ENCODE peak calls at places on chromosome 18, in six cellular contexts. A is A549; Y is astrocyte of the spinal cord; W is upper lobe of right lung; Z is astrocyte; H is CD8-positive, alpha-beta memory T cell. J is an unnamed sample.

GRCh38 chr18:48777026-48777736 is 173.6 kb downstream of the SMAD7 start:
- DNase-seq in A (peak), Y (peak), H (peak), W (peak), Z (no peak), J (no peak)

GRCh38 chr18:53906681-53907080 is 317.8 kb downstream of the MBD2 start:
- DNase-seq in W (no peak), H (no peak), Y (peak), A (no peak), Z (peak), J (no peak)

GRCh38 chr18:48599391-48599790 is 60.6 kb downstream of the CTIF start:
- DNase-seq in H (no peak), Z (no peak), W (no peak), A (no peak), Y (no peak), J (no peak)

GRCh38 chr18:46062781-46063180 is 9.3 kb downstream of the PSTPIP2 start:
- DNase-seq in A (no peak), Y (no peak), W (no peak), H (no peak), Z (no peak), J (no peak)

GRCh38 chr18:8801263-8801901 is 96.0 kb downstream of the MTCL1 start:
- DNase-seq in A (peak), Z (peak), H (no peak), W (no peak), Y (peak), J (peak)

GRCh38 chr18:62788891-62789290 is 73.5 kb downstream of the PHLPP1 start:
- DNase-seq in Y (peak), A (no peak), Z (peak), W (no peak), H (peak), J (no peak)

GRCh38 chr18:27108842-27109241 is 76.3 kb downstream of the CHST9 start:
- DNase-seq in W (no peak), A (no peak), Z (no peak), Y (no peak), H (no peak), J (no peak)

GRCh38 chr18:6979954-6980353 is 137.6 kb downstream of the LAMA1 start:
- DNase-seq in Y (no peak), Z (no peak), W (no peak), A (no peak), H (no peak), J (no peak)

GRCh38 chr18:37639846-37640245 is 74.2 kb upstream of the CELF4 start:
- DNase-seq in Y (no peak), W (no peak), Z (no peak), A (no peak), H (no peak), J (no peak)

GRCh38 chr18:77234504-77235365 is 14.9 kb upstream of the GALR1 start:
- DNase-seq in W (no peak), Z (peak), H (no peak), Y (no peak), A (no peak), J (no peak)

DNA sequence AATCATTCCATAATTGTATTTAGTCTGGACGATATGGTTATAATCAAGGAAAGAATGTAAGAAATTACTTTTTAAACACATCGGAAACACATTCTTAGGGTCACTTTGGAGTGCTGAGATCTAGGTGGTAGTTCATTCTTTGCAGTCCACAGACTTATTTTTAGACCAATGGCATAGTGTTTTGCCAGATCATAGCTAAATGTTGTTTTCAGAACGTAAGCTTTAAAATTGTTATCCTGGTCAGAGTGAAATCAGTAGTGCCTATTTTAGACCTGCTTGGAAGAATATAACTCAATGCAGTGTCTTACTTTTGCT is 4.3 kb downstream of the MYL12A start:
- DNase-seq in W (no peak), Y (no peak), A (no peak), Z (peak), H (no peak), J (no peak)
- H3K4me3 ChIP-seq in W (peak), Y (no peak), A (no peak), Z (peak), H (peak), J (no peak)

GRCh38 chr18:58218111-58218510 is 174.1 kb downstream of the NEDD4L start:
- DNase-seq in Z (no peak), W (no peak), A (peak), H (no peak), Y (no peak), J (no peak)
- H3K4me3 ChIP-seq in Z (no peak), W (no peak), A (no peak), H (no peak), Y (no peak), J (no peak)

GRCh38 chr18:58196164-58196563 is 152.1 kb downstream of the NEDD4L start:
- DNase-seq in Y (no peak), W (no peak), Z (peak), A (no peak), H (no peak), J (no peak)
- H3K4me3 ChIP-seq in Y (no peak), W (peak), Z (peak), A (no peak), H (no peak), J (no peak)

GRCh38 chr18:74456409-74457042 is 582 bp downstream of the DIPK1C start:
- DNase-seq in H (peak), Y (no peak), W (no peak), Z (no peak), A (no peak), J (no peak)
- H3K4me3 ChIP-seq in H (no peak), Y (no peak), W (peak), Z (no peak), A (peak), J (no peak)

GRCh38 chr18:58213445-58213844 is 169.4 kb downstream of the NEDD4L start:
- DNase-seq in A (no peak), Y (peak), H (no peak), W (no peak), Z (peak), J (peak)
- H3K4me3 ChIP-seq in A (no peak), Y (no peak), H (no peak), W (no peak), Z (no peak), J (no peak)

DNA sequence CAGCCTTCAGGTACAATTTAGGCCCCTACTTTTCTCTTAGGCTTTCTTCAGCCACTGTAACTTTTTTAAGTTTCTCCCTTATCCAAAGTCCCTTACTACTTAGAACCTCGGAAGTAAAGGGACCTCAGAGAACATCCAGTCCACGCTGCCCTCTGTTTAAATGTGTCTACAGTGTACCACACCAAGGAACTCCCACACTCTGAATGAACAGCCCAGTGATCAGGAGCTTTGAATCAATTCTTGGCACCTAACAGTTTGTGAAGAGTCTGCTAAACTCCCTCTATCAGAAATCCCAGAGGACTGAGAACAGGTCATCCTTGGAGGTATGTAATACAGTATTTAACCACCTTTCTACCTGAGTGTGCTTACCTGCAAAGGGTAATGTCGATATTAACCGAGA is 11.6 kb upstream of the MALT1 start:
- DNase-seq in W (no peak), Y (no peak), A (no peak), Z (no peak), H (no peak), J (no peak)
- H3K4me3 ChIP-seq in W (no peak), Y (no peak), A (no peak), Z (no peak), H (no peak), J (no peak)

GRCh38 chr18:63889641-63890040 is 2.1 kb downstream of the SERPINB2 start:
- DNase-seq in W (no peak), Y (no peak), H (no peak), A (no peak), Z (no peak), J (no peak)

GRCh38 chr18:63887424-63887823 is at the start of gene SERPINB2:
- DNase-seq in Y (peak), Z (no peak), A (no peak), W (no peak), H (no peak), J (no peak)

GRCh38 chr18:63890950-63891304 is 3.4 kb downstream of the SERPINB2 start:
- DNase-seq in H (no peak), Y (peak), Z (no peak), A (peak), W (no peak), J (no peak)

GRCh38 chr18:63890226-63890949 is 2.9 kb downstream of the SERPINB2 start:
- DNase-seq in W (no peak), A (no peak), H (no peak), Y (no peak), Z (no peak), J (no peak)

GRCh38 chr18:63888473-63889190 is 1.1 kb downstream of the SERPINB2 start:
- DNase-seq in Y (no peak), H (no peak), W (no peak), A (no peak), Z (no peak), J (no peak)
- H3K4me3 ChIP-seq in Y (no peak), H (no peak), W (no peak), A (no peak), Z (no peak), J (no peak)

GRCh38 chr18:35695803-35696202 is 114.3 kb downstream of the GALNT1 start:
- DNase-seq in A (no peak), H (no peak), W (no peak), Z (no peak), Y (no peak), J (no peak)
- H3K4me3 ChIP-seq in A (no peak), H (no peak), W (no peak), Z (no peak), Y (no peak), J (no peak)

J was measured in skeletal muscle cell.